ENCODE peak calls at places on chromosomes 3 and 15, in ten cellular contexts. One of them, this sample, is unnamed.

GRCh38 chr3:58490860-58491501 is 915 bp upstream of the KCTD6 start:
- DNase-seq in G401: peak
- DNase-seq in spleen: peak
- DNase-seq in H1: no peak
- DNase-seq in stimulated activated naive CD8-positive, alpha-beta T cell treated with anti-CD3 and anti-CD28 coated beads, Interleukin-15, Interleukin-2, amounts not matched to agents 100 U/mL and 50 U/mL, for 24 hours: peak
- DNase-seq in T-helper 17 cell: no peak
- DNase-seq in progenitor cell of endocrine pancreas: no peak
- DNase-seq in activated naive CD4-positive, alpha-beta T cell: no peak
- DNase-seq in activated T-helper 9 cell treated with anti-CD3 and anti-CD28 coated beads, Interleukin-2, amount 50 U/mL, for 16 hours: no peak
- DNase-seq in stimulated activated CD4-positive, alpha-beta T cell treated with anti-CD3 and anti-CD28 coated beads, Interleukin-15, amount 100 ng/mL, for 24 hours: peak
- DNase-seq in this sample: no peak

GRCh38 chr15:45343258-45343860 is 35.0 kb downstream of the GATM start:
- DNase-seq in activated T-helper 9 cell treated with anti-CD3 and anti-CD28 coated beads, Interleukin-2, amount 50 U/mL, for 16 hours: no peak
- DNase-seq in progenitor cell of endocrine pancreas: no peak
- DNase-seq in H1: no peak
- DNase-seq in stimulated activated naive CD8-positive, alpha-beta T cell treated with anti-CD3 and anti-CD28 coated beads, Interleukin-15, Interleukin-2, amounts not matched to agents 100 U/mL and 50 U/mL, for 24 hours: no peak
- DNase-seq in spleen: no peak
- DNase-seq in T-helper 17 cell: no peak
- DNase-seq in activated naive CD4-positive, alpha-beta T cell: no peak
- DNase-seq in G401: no peak
- DNase-seq in stimulated activated CD4-positive, alpha-beta T cell treated with anti-CD3 and anti-CD28 coated beads, Interleukin-15, amount 100 ng/mL, for 24 hours: no peak
- DNase-seq in this sample: no peak

GRCh38 chr3:129829640-129830039 is 63.9 kb downstream of the TMCC1 start:
- DNase-seq in progenitor cell of endocrine pancreas: no peak
- DNase-seq in H1: no peak
- DNase-seq in stimulated activated naive CD8-positive, alpha-beta T cell treated with anti-CD3 and anti-CD28 coated beads, Interleukin-15, Interleukin-2, amounts not matched to agents 100 U/mL and 50 U/mL, for 24 hours: peak
- DNase-seq in activated T-helper 9 cell treated with anti-CD3 and anti-CD28 coated beads, Interleukin-2, amount 50 U/mL, for 16 hours: no peak
- DNase-seq in spleen: no peak
- DNase-seq in stimulated activated CD4-positive, alpha-beta T cell treated with anti-CD3 and anti-CD28 coated beads, Interleukin-15, amount 100 ng/mL, for 24 hours: peak
- DNase-seq in T-helper 17 cell: no peak
- DNase-seq in G401: peak
- DNase-seq in activated naive CD4-positive, alpha-beta T cell: no peak
- DNase-seq in this sample: peak

GRCh38 chr3:51886447-51886846 is 11.0 kb upstream of the IQCF5 start:
- DNase-seq in activated naive CD4-positive, alpha-beta T cell: no peak
- DNase-seq in progenitor cell of endocrine pancreas: no peak
- DNase-seq in T-helper 17 cell: no peak
- DNase-seq in stimulated activated naive CD8-positive, alpha-beta T cell treated with anti-CD3 and anti-CD28 coated beads, Interleukin-15, Interleukin-2, amounts not matched to agents 100 U/mL and 50 U/mL, for 24 hours: no peak
- DNase-seq in activated T-helper 9 cell treated with anti-CD3 and anti-CD28 coated beads, Interleukin-2, amount 50 U/mL, for 16 hours: no peak
- DNase-seq in G401: no peak
- DNase-seq in spleen: no peak
- DNase-seq in H1: no peak
- DNase-seq in stimulated activated CD4-positive, alpha-beta T cell treated with anti-CD3 and anti-CD28 coated beads, Interleukin-15, amount 100 ng/mL, for 24 hours: no peak
- DNase-seq in this sample: no peak

GRCh38 chr3:164673738-164674137 is 404.6 kb downstream of the SI start:
- DNase-seq in T-helper 17 cell: no peak
- DNase-seq in stimulated activated CD4-positive, alpha-beta T cell treated with anti-CD3 and anti-CD28 coated beads, Interleukin-15, amount 100 ng/mL, for 24 hours: no peak
- DNase-seq in spleen: no peak
- DNase-seq in G401: no peak
- DNase-seq in H1: no peak
- DNase-seq in stimulated activated naive CD8-positive, alpha-beta T cell treated with anti-CD3 and anti-CD28 coated beads, Interleukin-15, Interleukin-2, amounts not matched to agents 100 U/mL and 50 U/mL, for 24 hours: no peak
- DNase-seq in activated naive CD4-positive, alpha-beta T cell: no peak
- DNase-seq in progenitor cell of endocrine pancreas: no peak
- DNase-seq in activated T-helper 9 cell treated with anti-CD3 and anti-CD28 coated beads, Interleukin-2, amount 50 U/mL, for 16 hours: no peak
- DNase-seq in this sample: no peak

GRCh38 chr3:136022518-136023263 is 57.2 kb downstream of the PPP2R3A start:
- DNase-seq in progenitor cell of endocrine pancreas: no peak
- DNase-seq in T-helper 17 cell: no peak
- DNase-seq in stimulated activated naive CD8-positive, alpha-beta T cell treated with anti-CD3 and anti-CD28 coated beads, Interleukin-15, Interleukin-2, amounts not matched to agents 100 U/mL and 50 U/mL, for 24 hours: no peak
- DNase-seq in activated T-helper 9 cell treated with anti-CD3 and anti-CD28 coated beads, Interleukin-2, amount 50 U/mL, for 16 hours: no peak
- DNase-seq in spleen: no peak
- DNase-seq in activated naive CD4-positive, alpha-beta T cell: no peak
- DNase-seq in H1: no peak
- DNase-seq in stimulated activated CD4-positive, alpha-beta T cell treated with anti-CD3 and anti-CD28 coated beads, Interleukin-15, amount 100 ng/mL, for 24 hours: no peak
- DNase-seq in G401: no peak
- DNase-seq in this sample: no peak

GRCh38 chr3:148604270-148605085 is 93.2 kb upstream of the AGTR1 start:
- DNase-seq in activated naive CD4-positive, alpha-beta T cell: no peak
- DNase-seq in stimulated activated naive CD8-positive, alpha-beta T cell treated with anti-CD3 and anti-CD28 coated beads, Interleukin-15, Interleukin-2, amounts not matched to agents 100 U/mL and 50 U/mL, for 24 hours: no peak
- DNase-seq in stimulated activated CD4-positive, alpha-beta T cell treated with anti-CD3 and anti-CD28 coated beads, Interleukin-15, amount 100 ng/mL, for 24 hours: no peak
- DNase-seq in spleen: no peak
- DNase-seq in activated T-helper 9 cell treated with anti-CD3 and anti-CD28 coated beads, Interleukin-2, amount 50 U/mL, for 16 hours: no peak
- DNase-seq in T-helper 17 cell: no peak
- DNase-seq in G401: no peak
- DNase-seq in H1: no peak
- DNase-seq in progenitor cell of endocrine pancreas: no peak
- DNase-seq in this sample: peak

GRCh38 chr3:166248784-166249183 is 411.6 kb upstream of the BCHE start:
- DNase-seq in activated T-helper 9 cell treated with anti-CD3 and anti-CD28 coated beads, Interleukin-2, amount 50 U/mL, for 16 hours: no peak
- DNase-seq in T-helper 17 cell: no peak
- DNase-seq in spleen: no peak
- DNase-seq in stimulated activated naive CD8-positive, alpha-beta T cell treated with anti-CD3 and anti-CD28 coated beads, Interleukin-15, Interleukin-2, amounts not matched to agents 100 U/mL and 50 U/mL, for 24 hours: no peak
- DNase-seq in G401: no peak
- DNase-seq in activated naive CD4-positive, alpha-beta T cell: no peak
- DNase-seq in H1: no peak
- DNase-seq in stimulated activated CD4-positive, alpha-beta T cell treated with anti-CD3 and anti-CD28 coated beads, Interleukin-15, amount 100 ng/mL, for 24 hours: no peak
- DNase-seq in progenitor cell of endocrine pancreas: no peak
- DNase-seq in this sample: no peak

GRCh38 chr3:195441971-195442572 is 748 bp downstream of the ACAP2 start:
- DNase-seq in activated naive CD4-positive, alpha-beta T cell: peak
- DNase-seq in activated T-helper 9 cell treated with anti-CD3 and anti-CD28 coated beads, Interleukin-2, amount 50 U/mL, for 16 hours: peak
- DNase-seq in G401: no peak
- DNase-seq in stimulated activated CD4-positive, alpha-beta T cell treated with anti-CD3 and anti-CD28 coated beads, Interleukin-15, amount 100 ng/mL, for 24 hours: peak
- DNase-seq in H1: no peak
- DNase-seq in progenitor cell of endocrine pancreas: peak
- DNase-seq in stimulated activated naive CD8-positive, alpha-beta T cell treated with anti-CD3 and anti-CD28 coated beads, Interleukin-15, Interleukin-2, amounts not matched to agents 100 U/mL and 50 U/mL, for 24 hours: peak
- DNase-seq in spleen: peak
- DNase-seq in T-helper 17 cell: peak
- DNase-seq in this sample: peak

GRCh38 chr3:42014443-42014945 is 52.6 kb upstream of the ULK4 start:
- DNase-seq in H1: no peak
- DNase-seq in progenitor cell of endocrine pancreas: no peak
- DNase-seq in activated T-helper 9 cell treated with anti-CD3 and anti-CD28 coated beads, Interleukin-2, amount 50 U/mL, for 16 hours: no peak
- DNase-seq in T-helper 17 cell: no peak
- DNase-seq in stimulated activated naive CD8-positive, alpha-beta T cell treated with anti-CD3 and anti-CD28 coated beads, Interleukin-15, Interleukin-2, amounts not matched to agents 100 U/mL and 50 U/mL, for 24 hours: no peak
- DNase-seq in stimulated activated CD4-positive, alpha-beta T cell treated with anti-CD3 and anti-CD28 coated beads, Interleukin-15, amount 100 ng/mL, for 24 hours: peak
- DNase-seq in spleen: no peak
- DNase-seq in G401: peak
- DNase-seq in activated naive CD4-positive, alpha-beta T cell: no peak
- DNase-seq in this sample: peak

GRCh38 chr3:41117398-41117870 is 81.9 kb upstream of the CTNNB1 start:
- DNase-seq in spleen: peak
- DNase-seq in stimulated activated naive CD8-positive, alpha-beta T cell treated with anti-CD3 and anti-CD28 coated beads, Interleukin-15, Interleukin-2, amounts not matched to agents 100 U/mL and 50 U/mL, for 24 hours: peak
- DNase-seq in G401: no peak
- DNase-seq in stimulated activated CD4-positive, alpha-beta T cell treated with anti-CD3 and anti-CD28 coated beads, Interleukin-15, amount 100 ng/mL, for 24 hours: peak
- DNase-seq in activated T-helper 9 cell treated with anti-CD3 and anti-CD28 coated beads, Interleukin-2, amount 50 U/mL, for 16 hours: peak
- DNase-seq in progenitor cell of endocrine pancreas: no peak
- DNase-seq in H1: no peak
- DNase-seq in T-helper 17 cell: peak
- DNase-seq in activated naive CD4-positive, alpha-beta T cell: peak
- DNase-seq in this sample: peak

GRCh38 chr3:52149726-52150125 is 4.5 kb downstream of the POC1A start:
- DNase-seq in stimulated activated CD4-positive, alpha-beta T cell treated with anti-CD3 and anti-CD28 coated beads, Interleukin-15, amount 100 ng/mL, for 24 hours: no peak
- DNase-seq in H1: no peak
- DNase-seq in spleen: peak
- DNase-seq in T-helper 17 cell: no peak
- DNase-seq in progenitor cell of endocrine pancreas: no peak
- DNase-seq in activated naive CD4-positive, alpha-beta T cell: no peak
- DNase-seq in activated T-helper 9 cell treated with anti-CD3 and anti-CD28 coated beads, Interleukin-2, amount 50 U/mL, for 16 hours: no peak
- DNase-seq in G401: no peak
- DNase-seq in stimulated activated naive CD8-positive, alpha-beta T cell treated with anti-CD3 and anti-CD28 coated beads, Interleukin-15, Interleukin-2, amounts not matched to agents 100 U/mL and 50 U/mL, for 24 hours: no peak
- DNase-seq in this sample: no peak

GRCh38 chr3:187686874-187687273 is 15.5 kb downstream of the RTP2 start:
- DNase-seq in activated naive CD4-positive, alpha-beta T cell: no peak
- DNase-seq in T-helper 17 cell: no peak
- DNase-seq in G401: no peak
- DNase-seq in spleen: no peak
- DNase-seq in activated T-helper 9 cell treated with anti-CD3 and anti-CD28 coated beads, Interleukin-2, amount 50 U/mL, for 16 hours: no peak
- DNase-seq in progenitor cell of endocrine pancreas: no peak
- DNase-seq in stimulated activated CD4-positive, alpha-beta T cell treated with anti-CD3 and anti-CD28 coated beads, Interleukin-15, amount 100 ng/mL, for 24 hours: no peak
- DNase-seq in H1: no peak
- DNase-seq in stimulated activated naive CD8-positive, alpha-beta T cell treated with anti-CD3 and anti-CD28 coated beads, Interleukin-15, Interleukin-2, amounts not matched to agents 100 U/mL and 50 U/mL, for 24 hours: no peak
- DNase-seq in this sample: no peak

GRCh38 chr15:65368646-65369045 is 9.2 kb downstream of the IGDCC3 start:
- DNase-seq in spleen: no peak
- DNase-seq in H1: no peak
- DNase-seq in G401: no peak
- DNase-seq in progenitor cell of endocrine pancreas: no peak
- DNase-seq in stimulated activated naive CD8-positive, alpha-beta T cell treated with anti-CD3 and anti-CD28 coated beads, Interleukin-15, Interleukin-2, amounts not matched to agents 100 U/mL and 50 U/mL, for 24 hours: no peak
- DNase-seq in stimulated activated CD4-positive, alpha-beta T cell treated with anti-CD3 and anti-CD28 coated beads, Interleukin-15, amount 100 ng/mL, for 24 hours: no peak
- DNase-seq in activated T-helper 9 cell treated with anti-CD3 and anti-CD28 coated beads, Interleukin-2, amount 50 U/mL, for 16 hours: no peak
- DNase-seq in activated naive CD4-positive, alpha-beta T cell: no peak
- DNase-seq in T-helper 17 cell: no peak
- DNase-seq in this sample: no peak

GRCh38 chr15:38320181-38320580 is 67.5 kb downstream of the SPRED1 start:
- DNase-seq in H1: no peak
- DNase-seq in progenitor cell of endocrine pancreas: no peak
- DNase-seq in stimulated activated CD4-positive, alpha-beta T cell treated with anti-CD3 and anti-CD28 coated beads, Interleukin-15, amount 100 ng/mL, for 24 hours: no peak
- DNase-seq in activated naive CD4-positive, alpha-beta T cell: no peak
- DNase-seq in G401: no peak
- DNase-seq in stimulated activated naive CD8-positive, alpha-beta T cell treated with anti-CD3 and anti-CD28 coated beads, Interleukin-15, Interleukin-2, amounts not matched to agents 100 U/mL and 50 U/mL, for 24 hours: no peak
- DNase-seq in T-helper 17 cell: no peak
- DNase-seq in activated T-helper 9 cell treated with anti-CD3 and anti-CD28 coated beads, Interleukin-2, amount 50 U/mL, for 16 hours: no peak
- DNase-seq in spleen: no peak
- DNase-seq in this sample: peak

GRCh38 chr3:171700653-171701052 is 109.6 kb downstream of the PLD1 start:
- DNase-seq in T-helper 17 cell: no peak
- DNase-seq in H1: no peak
- DNase-seq in stimulated activated CD4-positive, alpha-beta T cell treated with anti-CD3 and anti-CD28 coated beads, Interleukin-15, amount 100 ng/mL, for 24 hours: no peak
- DNase-seq in activated naive CD4-positive, alpha-beta T cell: no peak
- DNase-seq in G401: no peak
- DNase-seq in activated T-helper 9 cell treated with anti-CD3 and anti-CD28 coated beads, Interleukin-2, amount 50 U/mL, for 16 hours: no peak
- DNase-seq in stimulated activated naive CD8-positive, alpha-beta T cell treated with anti-CD3 and anti-CD28 coated beads, Interleukin-15, Interleukin-2, amounts not matched to agents 100 U/mL and 50 U/mL, for 24 hours: no peak
- DNase-seq in spleen: no peak
- DNase-seq in progenitor cell of endocrine pancreas: no peak
- DNase-seq in this sample: no peak

GRCh38 chr3:110343945-110344344 is 727.7 kb upstream of the NECTIN3 start:
- DNase-seq in G401: no peak
- DNase-seq in T-helper 17 cell: no peak
- DNase-seq in progenitor cell of endocrine pancreas: no peak
- DNase-seq in stimulated activated CD4-positive, alpha-beta T cell treated with anti-CD3 and anti-CD28 coated beads, Interleukin-15, amount 100 ng/mL, for 24 hours: no peak
- DNase-seq in spleen: no peak
- DNase-seq in stimulated activated naive CD8-positive, alpha-beta T cell treated with anti-CD3 and anti-CD28 coated beads, Interleukin-15, Interleukin-2, amounts not matched to agents 100 U/mL and 50 U/mL, for 24 hours: no peak
- DNase-seq in activated T-helper 9 cell treated with anti-CD3 and anti-CD28 coated beads, Interleukin-2, amount 50 U/mL, for 16 hours: no peak
- DNase-seq in H1: no peak
- DNase-seq in activated naive CD4-positive, alpha-beta T cell: no peak
- DNase-seq in this sample: peak

GRCh38 chr15:98648654-98649537 is 557 bp downstream of the IGF1R start:
- DNase-seq in progenitor cell of endocrine pancreas: peak
- DNase-seq in activated T-helper 9 cell treated with anti-CD3 and anti-CD28 coated beads, Interleukin-2, amount 50 U/mL, for 16 hours: peak
- DNase-seq in G401: peak
- DNase-seq in activated naive CD4-positive, alpha-beta T cell: peak
- DNase-seq in spleen: peak
- DNase-seq in H1: no peak
- DNase-seq in stimulated activated CD4-positive, alpha-beta T cell treated with anti-CD3 and anti-CD28 coated beads, Interleukin-15, amount 100 ng/mL, for 24 hours: peak
- DNase-seq in T-helper 17 cell: no peak
- DNase-seq in stimulated activated naive CD8-positive, alpha-beta T cell treated with anti-CD3 and anti-CD28 coated beads, Interleukin-15, Interleukin-2, amounts not matched to agents 100 U/mL and 50 U/mL, for 24 hours: peak
- DNase-seq in this sample: peak

GRCh38 chr15:86892774-86893449 is 813.2 kb downstream of the AGBL1 start:
- DNase-seq in progenitor cell of endocrine pancreas: no peak
- DNase-seq in T-helper 17 cell: no peak
- DNase-seq in activated naive CD4-positive, alpha-beta T cell: no peak
- DNase-seq in stimulated activated naive CD8-positive, alpha-beta T cell treated with anti-CD3 and anti-CD28 coated beads, Interleukin-15, Interleukin-2, amounts not matched to agents 100 U/mL and 50 U/mL, for 24 hours: no peak
- DNase-seq in stimulated activated CD4-positive, alpha-beta T cell treated with anti-CD3 and anti-CD28 coated beads, Interleukin-15, amount 100 ng/mL, for 24 hours: no peak
- DNase-seq in G401: peak
- DNase-seq in H1: peak
- DNase-seq in activated T-helper 9 cell treated with anti-CD3 and anti-CD28 coated beads, Interleukin-2, amount 50 U/mL, for 16 hours: no peak
- DNase-seq in spleen: no peak
- DNase-seq in this sample: peak

GRCh38 chr15:85329561-85330421 is 50.6 kb upstream of the AKAP13 start:
- DNase-seq in G401: no peak
- DNase-seq in progenitor cell of endocrine pancreas: no peak
- DNase-seq in activated T-helper 9 cell treated with anti-CD3 and anti-CD28 coated beads, Interleukin-2, amount 50 U/mL, for 16 hours: no peak
- DNase-seq in activated naive CD4-positive, alpha-beta T cell: no peak
- DNase-seq in stimulated activated CD4-positive, alpha-beta T cell treated with anti-CD3 and anti-CD28 coated beads, Interleukin-15, amount 100 ng/mL, for 24 hours: peak
- DNase-seq in H1: no peak
- DNase-seq in T-helper 17 cell: no peak
- DNase-seq in stimulated activated naive CD8-positive, alpha-beta T cell treated with anti-CD3 and anti-CD28 coated beads, Interleukin-15, Interleukin-2, amounts not matched to agents 100 U/mL and 50 U/mL, for 24 hours: peak
- DNase-seq in spleen: peak
- DNase-seq in this sample: peak

GRCh38 chr15:58506064-58506490 is 74.3 kb downstream of the LIPC start:
- DNase-seq in activated T-helper 9 cell treated with anti-CD3 and anti-CD28 coated beads, Interleukin-2, amount 50 U/mL, for 16 hours: no peak
- DNase-seq in spleen: no peak
- DNase-seq in stimulated activated CD4-positive, alpha-beta T cell treated with anti-CD3 and anti-CD28 coated beads, Interleukin-15, amount 100 ng/mL, for 24 hours: no peak
- DNase-seq in T-helper 17 cell: no peak
- DNase-seq in progenitor cell of endocrine pancreas: no peak
- DNase-seq in H1: no peak
- DNase-seq in activated naive CD4-positive, alpha-beta T cell: no peak
- DNase-seq in stimulated activated naive CD8-positive, alpha-beta T cell treated with anti-CD3 and anti-CD28 coated beads, Interleukin-15, Interleukin-2, amounts not matched to agents 100 U/mL and 50 U/mL, for 24 hours: no peak
- DNase-seq in G401: no peak
- DNase-seq in this sample: no peak

GRCh38 chr3:106275592-106275991 is 406.8 kb upstream of the CBLB start:
- DNase-seq in H1: no peak
- DNase-seq in spleen: no peak
- DNase-seq in stimulated activated CD4-positive, alpha-beta T cell treated with anti-CD3 and anti-CD28 coated beads, Interleukin-15, amount 100 ng/mL, for 24 hours: no peak
- DNase-seq in G401: no peak
- DNase-seq in activated T-helper 9 cell treated with anti-CD3 and anti-CD28 coated beads, Interleukin-2, amount 50 U/mL, for 16 hours: no peak
- DNase-seq in activated naive CD4-positive, alpha-beta T cell: no peak
- DNase-seq in T-helper 17 cell: no peak
- DNase-seq in stimulated activated naive CD8-positive, alpha-beta T cell treated with anti-CD3 and anti-CD28 coated beads, Interleukin-15, Interleukin-2, amounts not matched to agents 100 U/mL and 50 U/mL, for 24 hours: no peak
- DNase-seq in progenitor cell of endocrine pancreas: no peak
- DNase-seq in this sample: no peak

GRCh38 chr3:54079729-54080128 is 42.6 kb upstream of the CACNA2D3 start:
- DNase-seq in spleen: no peak
- DNase-seq in activated T-helper 9 cell treated with anti-CD3 and anti-CD28 coated beads, Interleukin-2, amount 50 U/mL, for 16 hours: no peak
- DNase-seq in stimulated activated naive CD8-positive, alpha-beta T cell treated with anti-CD3 and anti-CD28 coated beads, Interleukin-15, Interleukin-2, amounts not matched to agents 100 U/mL and 50 U/mL, for 24 hours: no peak
- DNase-seq in activated naive CD4-positive, alpha-beta T cell: no peak
- DNase-seq in H1: no peak
- DNase-seq in G401: no peak
- DNase-seq in stimulated activated CD4-positive, alpha-beta T cell treated with anti-CD3 and anti-CD28 coated beads, Interleukin-15, amount 100 ng/mL, for 24 hours: no peak
- DNase-seq in T-helper 17 cell: no peak
- DNase-seq in progenitor cell of endocrine pancreas: no peak
- DNase-seq in this sample: no peak

GRCh38 chr3:57949779-57950618 is 58.2 kb upstream of the FLNB start:
- DNase-seq in stimulated activated CD4-positive, alpha-beta T cell treated with anti-CD3 and anti-CD28 coated beads, Interleukin-15, amount 100 ng/mL, for 24 hours: no peak
- DNase-seq in spleen: peak
- DNase-seq in H1: no peak
- DNase-seq in T-helper 17 cell: no peak
- DNase-seq in activated T-helper 9 cell treated with anti-CD3 and anti-CD28 coated beads, Interleukin-2, amount 50 U/mL, for 16 hours: no peak
- DNase-seq in activated naive CD4-positive, alpha-beta T cell: no peak
- DNase-seq in stimulated activated naive CD8-positive, alpha-beta T cell treated with anti-CD3 and anti-CD28 coated beads, Interleukin-15, Interleukin-2, amounts not matched to agents 100 U/mL and 50 U/mL, for 24 hours: no peak
- DNase-seq in G401: no peak
- DNase-seq in progenitor cell of endocrine pancreas: no peak
- DNase-seq in this sample: peak

This sample was measured in EL.